ENCODE peak calls at places on chromosomes 12 and 14, in seven cellular contexts. B is neural progenitor cell, O is GM12865, R is heart right ventricle, U is endothelial cell, Q is HL-60, N is astrocyte of the spinal cord. L is an unnamed sample.

GRCh38 chr14:40098468-40098867 is 666.2 kb upstream of the FBXO33 start:
- DNase-seq in R (no peak), B (no peak), O (no peak), U (no peak), Q (no peak), N (no peak), L (no peak)

GRCh38 chr12:101942206-101942605 is 64.8 kb downstream of the DRAM1 start:
- DNase-seq in O (no peak), Q (no peak), U (no peak), R (no peak), N (no peak), B (no peak), L (no peak)

GRCh38 chr12:90922068-90922743 is 32.8 kb downstream of the CCER1 start:
- DNase-seq in O (no peak), R (no peak), B (no peak), U (no peak), N (peak), Q (no peak), L (no peak)

GRCh38 chr12:126210448-126210847 is 1145.2 kb downstream of the AACS start:
- DNase-seq in N (no peak), U (no peak), B (no peak), Q (no peak), R (no peak), O (no peak), L (no peak)

GRCh38 chr14:75247286-75247922 is 31.2 kb upstream of the FOS start:
- DNase-seq in B (no peak), Q (no peak), R (no peak), N (no peak), U (no peak), O (peak), L (no peak)

GRCh38 chr14:68982581-68982980 is 3.5 kb upstream of the ACTN1 start:
- DNase-seq in R (no peak), Q (no peak), N (no peak), U (no peak), O (no peak), B (no peak), L (no peak)

GRCh38 chr12:118746960-118747359 is 234.4 kb upstream of the SRRM4 start:
- DNase-seq in R (no peak), Q (no peak), U (no peak), O (no peak), B (no peak), N (no peak), L (no peak)

GRCh38 chr12:122295877-122296276 is 29.6 kb upstream of the VPS33A start:
- DNase-seq in R (no peak), B (no peak), Q (no peak), O (no peak), U (no peak), N (no peak), L (no peak)

GRCh38 chr14:93977790-93978581 is 1.6 kb upstream of the ASB2 start:
- DNase-seq in R (no peak), N (no peak), Q (peak), O (peak), U (no peak), B (no peak), L (no peak)

GRCh38 chr12:8605057-8605456 is 7.6 kb downstream of the AICDA start:
- DNase-seq in B (no peak), U (no peak), Q (no peak), R (no peak), O (no peak), N (no peak), L (no peak)

GRCh38 chr12:45547132-45547531 is 182.4 kb upstream of the ARID2 start:
- DNase-seq in B (no peak), U (no peak), N (no peak), O (no peak), Q (no peak), R (no peak), L (no peak)

GRCh38 chr12:24839268-24839791 is 109.6 kb downstream of the BCAT1 start:
- DNase-seq in Q (no peak), O (peak), R (no peak), N (peak), B (no peak), U (no peak), L (no peak)

GRCh38 chr12:6604254-6605029 is 2.7 kb downstream of the CHD4 start:
- DNase-seq in N (no peak), B (no peak), O (no peak), U (no peak), Q (no peak), R (peak), L (no peak)

GRCh38 chr12:9742665-9743064 is 9.8 kb upstream of the CLECL1 start:
- DNase-seq in N (no peak), B (no peak), U (no peak), O (peak), R (no peak), Q (no peak), L (no peak)

GRCh38 chr14:100389497-100390104 is 66.5 kb downstream of the SLC25A47 start:
- DNase-seq in U (no peak), R (no peak), O (no peak), Q (no peak), B (no peak), N (no peak), L (no peak)

DNA sequence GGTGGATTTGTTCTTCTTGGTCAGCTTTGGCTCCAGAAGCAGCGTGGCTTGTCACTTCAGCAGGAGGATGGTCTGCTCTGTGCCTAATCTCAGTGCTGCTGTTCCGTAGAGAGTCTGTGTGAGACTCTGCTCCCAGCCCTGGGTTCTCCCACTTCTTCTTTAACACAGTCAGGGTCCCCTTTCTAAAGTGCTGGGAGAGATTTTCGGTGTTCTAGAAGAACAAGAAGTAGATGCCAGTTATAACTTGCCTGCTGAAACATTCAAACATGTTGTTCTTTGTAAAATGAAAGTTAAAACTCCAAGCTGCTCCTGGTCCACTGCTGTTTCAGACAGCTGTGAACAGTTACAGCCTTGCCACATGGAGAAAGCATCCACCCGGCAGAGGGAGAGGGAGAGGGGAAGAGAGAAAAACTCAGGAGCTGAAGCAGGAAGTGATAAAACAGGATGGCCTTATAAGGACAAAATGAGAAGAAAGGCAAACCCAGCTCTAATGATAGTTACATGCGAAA is 55.2 kb upstream of the CERS5 start:
- DNase-seq in O (peak), N (peak), R (peak), B (peak), U (peak), Q (peak), L (no peak)
- TF ChIP-seq CTCF in O (no peak), N (peak), R (peak), B (peak), U (no peak), Q (no peak), L (no peak)

GRCh38 chr14:67571275-67571990 is 28.6 kb downstream of the PIGH start:
- DNase-seq in R (peak), O (peak), Q (no peak), N (peak), B (peak), U (peak), L (peak)
- TF ChIP-seq CTCF in R (peak), O (peak), Q (peak), N (peak), B (peak), U (peak), L (peak)

GRCh38 chr12:752673-753400 is 458 bp downstream of the WNK1 start:
- DNase-seq in B (peak), Q (no peak), O (peak), N (peak), R (peak), U (peak), L (peak)

GRCh38 chr12:751828-752672 is at the start of gene WNK1:
- DNase-seq in U (peak), R (peak), N (peak), B (peak), Q (peak), O (peak), L (peak)

GRCh38 chr12:753401-754237 is 1.2 kb downstream of the WNK1 start:
- DNase-seq in U (peak), R (peak), O (peak), B (peak), Q (no peak), N (peak), L (peak)

GRCh38 chr12:754238-754816 is 1.9 kb downstream of the WNK1 start:
- DNase-seq in U (no peak), Q (no peak), R (peak), B (peak), O (peak), N (peak), L (no peak)

DNA sequence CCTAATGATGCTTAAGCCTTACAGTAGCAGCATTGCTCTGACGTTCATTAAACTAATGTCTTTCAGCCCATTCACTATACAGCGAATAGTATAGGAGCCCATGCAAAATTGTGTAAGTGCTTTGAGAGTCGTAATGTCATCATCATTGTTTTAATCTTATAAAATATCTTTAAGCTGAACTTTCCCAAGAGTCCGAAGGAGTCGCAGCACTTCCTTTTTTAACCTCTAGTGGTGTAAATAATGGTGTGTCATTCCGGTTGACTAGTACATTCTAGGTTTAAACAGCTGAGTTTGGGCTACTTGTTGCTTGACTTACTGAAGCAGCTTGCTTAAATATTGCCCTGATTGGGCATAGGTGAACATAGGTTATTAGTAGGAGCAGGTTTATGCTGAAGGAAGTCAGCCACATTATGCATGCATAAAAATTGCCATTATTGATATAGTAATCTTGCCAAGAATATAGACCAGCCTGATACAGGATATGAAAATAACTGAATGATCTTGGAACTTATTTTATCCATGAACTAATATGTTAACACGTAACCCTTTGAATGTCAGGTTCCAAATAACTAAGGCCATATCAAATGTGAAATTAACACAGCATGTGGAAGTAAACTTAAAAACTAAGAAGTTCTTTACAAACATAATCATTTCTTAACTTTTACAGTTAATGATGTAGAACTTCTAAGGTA is 2.6 kb downstream of the WNK1 start:
- DNase-seq in O (peak), Q (peak), R (no peak), U (no peak), N (peak), B (peak), L (no peak)
- TF ChIP-seq CTCF in O (peak), Q (peak), R (peak), U (peak), N (peak), B (peak), L (peak)

GRCh38 chr12:53327435-53328042 is 6.1 kb upstream of the AAAS start:
- DNase-seq in U (no peak), Q (no peak), B (no peak), R (no peak), N (no peak), O (no peak), L (no peak)
- TF ChIP-seq CTCF in U (peak), Q (no peak), B (peak), R (peak), N (peak), O (peak), L (peak)

GRCh38 chr12:52141306-52141705 is 50.5 kb downstream of the KRT80 start:
- DNase-seq in Q (no peak), B (peak), R (no peak), U (no peak), O (no peak), N (no peak), L (no peak)
- TF ChIP-seq CTCF in Q (no peak), B (peak), R (no peak), U (no peak), O (no peak), N (peak), L (no peak)

GRCh38 chr12:52874573-52875435 is 26.0 kb upstream of the KRT78 start:
- DNase-seq in O (no peak), B (no peak), N (no peak), U (no peak), R (no peak), Q (no peak), L (no peak)
- TF ChIP-seq CTCF in O (no peak), B (no peak), N (no peak), U (no peak), R (no peak), Q (no peak), L (no peak)

GRCh38 chr12:42481368-42481767 is 108.2 kb downstream of the PRICKLE1 start:
- DNase-seq in Q (no peak), O (no peak), B (peak), R (no peak), U (no peak), N (no peak), L (no peak)

GRCh38 chr12:42484996-42485395 is 104.5 kb downstream of the PRICKLE1 start:
- DNase-seq in U (no peak), B (no peak), N (no peak), O (no peak), R (no peak), Q (no peak), L (no peak)

GRCh38 chr12:42482086-42482819 is 107.3 kb downstream of the PRICKLE1 start:
- DNase-seq in N (peak), R (peak), Q (no peak), B (peak), U (peak), O (no peak), L (no peak)

GRCh38 chr12:42482820-42483533 is 106.6 kb downstream of the PRICKLE1 start:
- DNase-seq in U (peak), B (peak), N (peak), Q (no peak), R (peak), O (peak), L (no peak)

DNA sequence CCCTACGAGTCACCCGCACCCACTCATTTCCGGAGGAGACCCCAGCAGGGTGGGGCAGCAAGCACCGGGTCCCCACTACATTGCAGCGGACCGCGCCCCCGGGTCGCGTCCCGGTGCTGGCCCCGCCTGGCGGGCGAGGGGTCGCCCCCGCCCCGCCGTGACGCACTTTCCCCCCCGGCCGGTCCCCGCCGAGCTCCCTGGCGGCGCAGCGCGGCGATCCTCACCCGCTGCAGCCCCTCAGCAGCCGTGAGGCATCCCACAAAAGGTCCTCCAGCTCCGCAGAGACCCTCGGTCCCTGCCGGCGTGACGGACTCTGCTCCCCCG is 106.0 kb downstream of the PRICKLE1 start:
- DNase-seq in B (no peak), O (no peak), Q (no peak), U (peak), R (peak), N (no peak), L (no peak)
- TF ChIP-seq CTCF in B (peak), O (no peak), Q (no peak), U (no peak), R (no peak), N (no peak), L (no peak)

L was measured in CD14-positive monocyte.